ENCODE peak calls at places on chromosome 15, in nine cellular contexts. I, T, J, S, F, D, V, M and P are unnamed samples.

GRCh38 chr15:68510558-68510957 is 68.2 kb upstream of the CORO2B start:
- DNase-seq in D (no peak), V (no peak), S (no peak), J (no peak), I (no peak), F (no peak), M (no peak), T (no peak), P (no peak)

GRCh38 chr15:60519218-60519617 is 40.3 kb upstream of the ICE2 start:
- DNase-seq in J (peak; percentile 17), V (peak; percentile 49), F (no peak), D (no peak), M (no peak), T (no peak), I (no peak), S (no peak), P (no peak)

GRCh38 chr15:88243895-88244787 is 12.4 kb downstream of the NTRK3 start:
- DNase-seq in I (peak; percentile 50), D (no peak), F (no peak), V (peak; percentile 29), M (no peak), T (no peak), J (peak; percentile 5), S (peak; percentile 51), P (peak; percentile 12)

GRCh38 chr15:34582461-34583357 is 742 bp downstream of the GOLGA8B start:
- DNase-seq in V (peak; percentile 16), T (peak; percentile 40), D (no peak), J (peak; percentile 22), I (peak; percentile 33), S (no peak), F (no peak), M (peak; percentile 70), P (no peak)

GRCh38 chr15:97566957-97567356 is 393.5 kb upstream of the ARRDC4 start:
- DNase-seq in I (no peak), V (no peak), F (no peak), M (no peak), D (no peak), T (no peak), S (peak; percentile 33), J (no peak), P (peak; percentile 8)

GRCh38 chr15:51907136-51907862 is 64.3 kb downstream of the LEO1 start:
- DNase-seq in V (no peak), F (no peak), M (no peak), D (no peak), J (peak; percentile 22), T (peak; percentile 66), S (no peak), I (no peak), P (peak; percentile 58)

GRCh38 chr15:88301311-88301710 is 44.8 kb upstream of the NTRK3 start:
- DNase-seq in S (no peak), M (no peak), J (no peak), D (no peak), T (no peak), I (no peak), F (no peak), V (no peak), P (no peak)

GRCh38 chr15:78088773-78089080 is 3.6 kb upstream of the SH2D7 start:
- DNase-seq in S (no peak), J (no peak), D (no peak), T (no peak), M (no peak), V (no peak), F (no peak), I (no peak), P (no peak)

GRCh38 chr15:42157981-42158765 is 1.7 kb upstream of the PLA2G4F start:
- DNase-seq in D (peak; percentile 35), J (peak; percentile 74), S (peak; percentile 27), V (peak; percentile 68), F (no peak), I (no peak), T (no peak), M (no peak), P (peak; percentile 68)

GRCh38 chr15:51796777-51797474 is 32.5 kb upstream of the TMOD3 start:
- DNase-seq in J (no peak), M (no peak), S (no peak), D (no peak), T (no peak), V (peak; percentile 17), I (peak; percentile 53), F (no peak), P (peak; percentile 6)

GRCh38 chr15:62606376-62607164 is 436.0 kb upstream of the TPM1 start:
- DNase-seq in I (no peak), M (no peak), S (no peak), D (peak; percentile 99), T (no peak), J (peak; percentile 99), F (no peak), V (peak; percentile 100), P (peak; percentile 98)

GRCh38 chr15:59191855-59192237 is 14.8 kb upstream of the LDHAL6B start:
- DNase-seq in S (peak; percentile 16), F (no peak), T (no peak), I (no peak), D (peak; percentile 97), V (peak; percentile 90), J (peak; percentile 83), M (no peak), P (peak; percentile 83)

GRCh38 chr15:76346666-76347506 is 10.3 kb downstream of the ISL2 start:
- DNase-seq in D (no peak), V (no peak), F (no peak), I (peak; percentile 53), T (no peak), S (peak; percentile 74), J (no peak), M (no peak), P (no peak)

GRCh38 chr15:92807971-92808571 is 92.1 kb upstream of the CHD2 start:
- DNase-seq in D (no peak), J (peak; percentile 23), I (no peak), T (no peak), F (no peak), V (peak; percentile 26), S (no peak), M (no peak), P (no peak)

GRCh38 chr15:41018534-41018933 is 65.3 kb downstream of the CHAC1 start:
- DNase-seq in I (no peak), M (no peak), S (peak; percentile 40), F (no peak), D (no peak), V (peak; percentile 22), T (peak; percentile 37), J (peak; percentile 50), P (no peak)

GRCh38 chr15:39585871-39586301 is 5.0 kb downstream of the THBS1 start:
- DNase-seq in I (no peak), D (peak; percentile 89), M (no peak), T (no peak), S (no peak), J (no peak), V (peak; percentile 82), F (no peak), P (no peak)

GRCh38 chr15:38176155-38176554 is 76.5 kb upstream of the SPRED1 start:
- DNase-seq in I (no peak), M (no peak), F (no peak), S (peak; percentile 12), J (peak; percentile 83), D (peak; percentile 33), T (no peak), V (peak; percentile 58), P (peak; percentile 75)

GRCh38 chr15:76642671-76643070 is 262.5 kb downstream of the SCAPER start:
- DNase-seq in J (no peak), V (no peak), F (no peak), I (no peak), S (no peak), D (no peak), M (no peak), T (no peak), P (no peak)

GRCh38 chr15:82538961-82539689 is 1.1 kb downstream of the RPS17 start:
- DNase-seq in F (no peak), M (no peak), S (peak; percentile 29), V (no peak), J (peak; percentile 13), D (no peak), I (no peak), T (no peak), P (no peak)

GRCh38 chr15:52117549-52117948 is 5.0 kb upstream of the BCL2L10 start:
- DNase-seq in T (no peak), F (no peak), J (no peak), S (no peak), D (no peak), M (no peak), V (no peak), I (no peak), P (no peak)

GRCh38 chr15:91142097-91142744 is 42.2 kb downstream of the SV2B start:
- DNase-seq in I (no peak), M (no peak), V (no peak), D (no peak), S (peak; percentile 8), F (no peak), J (no peak), T (no peak), P (no peak)
- TF ChIP-seq CTCF in I (peak; percentile 57), M (peak; percentile 64), V (peak; percentile 28), D (peak; percentile 12), S (peak; percentile 60), F (no peak), J (peak; percentile 29), T (no peak), P (peak; percentile 47)

DNA sequence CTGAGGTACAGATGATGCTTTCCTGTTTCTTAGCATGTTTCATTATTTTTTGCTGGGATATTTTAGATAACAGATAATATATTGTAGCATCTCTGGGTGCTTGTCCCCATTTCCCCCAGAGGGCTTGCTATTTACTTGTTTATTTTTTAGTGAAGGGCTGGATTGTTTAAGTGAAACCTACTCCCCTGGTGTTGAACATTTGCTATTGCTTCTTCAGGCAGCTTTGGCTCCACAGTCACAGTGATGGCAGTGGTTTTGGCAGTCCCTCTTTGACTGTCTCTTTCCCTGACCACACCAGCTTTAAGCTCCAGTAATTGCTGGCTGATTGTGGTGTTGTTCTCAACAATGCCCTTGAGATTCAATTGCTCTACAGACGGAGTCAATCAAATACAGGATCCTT is 128.9 kb downstream of the KLF13 start:
- DNase-seq in J (no peak), V (peak; percentile 28), F (no peak), T (no peak), I (no peak), S (no peak), D (no peak), M (no peak), P (no peak)
- TF ChIP-seq CTCF in J (peak; percentile 28), V (peak; percentile 21), F (peak; percentile 32), T (no peak), I (no peak), S (no peak), D (no peak), M (no peak), P (peak; percentile 33)

DNA sequence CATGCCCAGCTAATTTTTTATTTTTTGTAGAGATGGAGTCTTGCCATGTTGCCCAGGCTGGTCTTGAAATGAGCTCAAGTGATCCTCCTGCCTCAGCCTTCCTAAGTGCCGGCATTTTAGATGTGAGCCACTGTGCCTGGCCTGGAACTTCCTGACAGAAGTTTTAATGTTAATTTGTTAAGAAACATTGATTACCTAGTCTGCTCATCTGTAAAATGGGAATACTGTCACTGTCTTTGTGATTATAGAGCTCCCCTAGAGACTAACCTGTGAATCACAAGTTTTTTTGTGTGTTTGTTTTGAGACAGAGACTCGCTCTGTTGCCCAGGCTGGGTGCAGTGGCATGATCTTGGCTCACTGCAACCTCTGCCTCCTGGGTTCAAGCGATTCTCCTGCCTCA is 4.3 kb upstream of the EIF3J start:
- DNase-seq in J (no peak), D (no peak), I (no peak), S (peak; percentile 18), F (no peak), T (no peak), V (no peak), M (no peak), P (no peak)
- TF ChIP-seq CTCF in J (no peak), D (no peak), I (no peak), S (peak; percentile 22), F (no peak), T (no peak), V (peak; percentile 16), M (peak; percentile 22), P (no peak)

GRCh38 chr15:56337084-56337725 is 28.0 kb upstream of the TEX9 start:
- DNase-seq in M (no peak), I (peak; percentile 18), J (no peak), T (no peak), V (no peak), F (no peak), D (no peak), S (no peak), P (no peak)
- TF ChIP-seq CTCF in M (no peak), I (no peak), J (no peak), T (no peak), V (no peak), F (no peak), D (no peak), S (no peak), P (no peak)